ENCODE peak calls at places on chromosomes 13 and 19, in nine cellular contexts. One of them, this sample, is unnamed.

GRCh38 chr19:511101-511841 is 4.0 kb downstream of the TPGS1 start:
- DNase-seq in CD4-positive, alpha-beta T cell: peak
- DNase-seq in stimulated activated CD8-positive, alpha-beta memory T cell treated with anti-CD3 and anti-CD28 coated beads, Interleukin-4, amount 100 ng/mL, for 1 hour: peak
- DNase-seq in type B pancreatic cell: no peak
- DNase-seq in stimulated activated CD4-positive, alpha-beta T cell treated with anti-CD3 and anti-CD28 coated beads, TNF-alpha, amount 100 ng/mL, for 1 hour: peak
- DNase-seq in stimulated activated effector memory CD8-positive, alpha-beta T cell treated with anti-CD3 and anti-CD28 coated beads, Interleukin-12 subunit alpha, Interleukin-12 subunit beta, amount 100 ng/mL, for 72 hours: peak
- DNase-seq in mucosa of gallbladder: peak
- DNase-seq in AG09319: no peak
- DNase-seq in substantia nigra: no peak
- DNase-seq in this sample: no peak

GRCh38 chr13:26855921-26856320 is 95.3 kb upstream of the GPR12 start:
- DNase-seq in CD4-positive, alpha-beta T cell: no peak
- DNase-seq in stimulated activated effector memory CD8-positive, alpha-beta T cell treated with anti-CD3 and anti-CD28 coated beads, Interleukin-12 subunit alpha, Interleukin-12 subunit beta, amount 100 ng/mL, for 72 hours: no peak
- DNase-seq in type B pancreatic cell: no peak
- DNase-seq in stimulated activated CD8-positive, alpha-beta memory T cell treated with anti-CD3 and anti-CD28 coated beads, Interleukin-4, amount 100 ng/mL, for 1 hour: no peak
- DNase-seq in stimulated activated CD4-positive, alpha-beta T cell treated with anti-CD3 and anti-CD28 coated beads, TNF-alpha, amount 100 ng/mL, for 1 hour: no peak
- DNase-seq in substantia nigra: peak
- DNase-seq in mucosa of gallbladder: no peak
- DNase-seq in AG09319: no peak
- DNase-seq in this sample: no peak

GRCh38 chr19:23460656-23461055 is 65.4 kb upstream of the ZNF91 start:
- DNase-seq in stimulated activated CD4-positive, alpha-beta T cell treated with anti-CD3 and anti-CD28 coated beads, TNF-alpha, amount 100 ng/mL, for 1 hour: no peak
- DNase-seq in stimulated activated effector memory CD8-positive, alpha-beta T cell treated with anti-CD3 and anti-CD28 coated beads, Interleukin-12 subunit alpha, Interleukin-12 subunit beta, amount 100 ng/mL, for 72 hours: no peak
- DNase-seq in substantia nigra: no peak
- DNase-seq in stimulated activated CD8-positive, alpha-beta memory T cell treated with anti-CD3 and anti-CD28 coated beads, Interleukin-4, amount 100 ng/mL, for 1 hour: no peak
- DNase-seq in AG09319: no peak
- DNase-seq in type B pancreatic cell: no peak
- DNase-seq in CD4-positive, alpha-beta T cell: no peak
- DNase-seq in mucosa of gallbladder: no peak
- DNase-seq in this sample: no peak

GRCh38 chr19:50537769-50538230 is 24.1 kb upstream of the ASPDH start:
- DNase-seq in stimulated activated effector memory CD8-positive, alpha-beta T cell treated with anti-CD3 and anti-CD28 coated beads, Interleukin-12 subunit alpha, Interleukin-12 subunit beta, amount 100 ng/mL, for 72 hours: peak
- DNase-seq in substantia nigra: peak
- DNase-seq in stimulated activated CD8-positive, alpha-beta memory T cell treated with anti-CD3 and anti-CD28 coated beads, Interleukin-4, amount 100 ng/mL, for 1 hour: peak
- DNase-seq in mucosa of gallbladder: peak
- DNase-seq in CD4-positive, alpha-beta T cell: peak
- DNase-seq in type B pancreatic cell: peak
- DNase-seq in stimulated activated CD4-positive, alpha-beta T cell treated with anti-CD3 and anti-CD28 coated beads, TNF-alpha, amount 100 ng/mL, for 1 hour: no peak
- DNase-seq in AG09319: peak
- DNase-seq in this sample: no peak

GRCh38 chr13:98228661-98229349 is 51.7 kb upstream of the RNF113B start:
- DNase-seq in stimulated activated CD8-positive, alpha-beta memory T cell treated with anti-CD3 and anti-CD28 coated beads, Interleukin-4, amount 100 ng/mL, for 1 hour: no peak
- DNase-seq in mucosa of gallbladder: no peak
- DNase-seq in AG09319: peak
- DNase-seq in type B pancreatic cell: no peak
- DNase-seq in stimulated activated effector memory CD8-positive, alpha-beta T cell treated with anti-CD3 and anti-CD28 coated beads, Interleukin-12 subunit alpha, Interleukin-12 subunit beta, amount 100 ng/mL, for 72 hours: no peak
- DNase-seq in substantia nigra: no peak
- DNase-seq in stimulated activated CD4-positive, alpha-beta T cell treated with anti-CD3 and anti-CD28 coated beads, TNF-alpha, amount 100 ng/mL, for 1 hour: no peak
- DNase-seq in CD4-positive, alpha-beta T cell: no peak
- DNase-seq in this sample: no peak

GRCh38 chr19:38319421-38320258 is at the start of gene KCNK6:
- DNase-seq in mucosa of gallbladder: peak
- DNase-seq in substantia nigra: peak
- DNase-seq in CD4-positive, alpha-beta T cell: peak
- DNase-seq in stimulated activated effector memory CD8-positive, alpha-beta T cell treated with anti-CD3 and anti-CD28 coated beads, Interleukin-12 subunit alpha, Interleukin-12 subunit beta, amount 100 ng/mL, for 72 hours: peak
- DNase-seq in AG09319: no peak
- DNase-seq in stimulated activated CD8-positive, alpha-beta memory T cell treated with anti-CD3 and anti-CD28 coated beads, Interleukin-4, amount 100 ng/mL, for 1 hour: no peak
- DNase-seq in stimulated activated CD4-positive, alpha-beta T cell treated with anti-CD3 and anti-CD28 coated beads, TNF-alpha, amount 100 ng/mL, for 1 hour: no peak
- DNase-seq in type B pancreatic cell: no peak
- DNase-seq in this sample: no peak

GRCh38 chr13:24893863-24894262 is 129.9 kb downstream of the RNF17 start:
- DNase-seq in stimulated activated CD4-positive, alpha-beta T cell treated with anti-CD3 and anti-CD28 coated beads, TNF-alpha, amount 100 ng/mL, for 1 hour: no peak
- DNase-seq in substantia nigra: no peak
- DNase-seq in stimulated activated CD8-positive, alpha-beta memory T cell treated with anti-CD3 and anti-CD28 coated beads, Interleukin-4, amount 100 ng/mL, for 1 hour: no peak
- DNase-seq in CD4-positive, alpha-beta T cell: no peak
- DNase-seq in mucosa of gallbladder: no peak
- DNase-seq in stimulated activated effector memory CD8-positive, alpha-beta T cell treated with anti-CD3 and anti-CD28 coated beads, Interleukin-12 subunit alpha, Interleukin-12 subunit beta, amount 100 ng/mL, for 72 hours: no peak
- DNase-seq in type B pancreatic cell: no peak
- DNase-seq in AG09319: no peak
- DNase-seq in this sample: no peak

GRCh38 chr13:97798836-97799235 is 154.6 kb upstream of the IPO5 start:
- DNase-seq in stimulated activated CD4-positive, alpha-beta T cell treated with anti-CD3 and anti-CD28 coated beads, TNF-alpha, amount 100 ng/mL, for 1 hour: no peak
- DNase-seq in stimulated activated effector memory CD8-positive, alpha-beta T cell treated with anti-CD3 and anti-CD28 coated beads, Interleukin-12 subunit alpha, Interleukin-12 subunit beta, amount 100 ng/mL, for 72 hours: no peak
- DNase-seq in type B pancreatic cell: no peak
- DNase-seq in substantia nigra: no peak
- DNase-seq in CD4-positive, alpha-beta T cell: no peak
- DNase-seq in AG09319: no peak
- DNase-seq in stimulated activated CD8-positive, alpha-beta memory T cell treated with anti-CD3 and anti-CD28 coated beads, Interleukin-4, amount 100 ng/mL, for 1 hour: no peak
- DNase-seq in mucosa of gallbladder: no peak
- DNase-seq in this sample: no peak

GRCh38 chr13:51235756-51236564 is 13.8 kb downstream of the FAM124A start:
- DNase-seq in AG09319: no peak
- DNase-seq in stimulated activated effector memory CD8-positive, alpha-beta T cell treated with anti-CD3 and anti-CD28 coated beads, Interleukin-12 subunit alpha, Interleukin-12 subunit beta, amount 100 ng/mL, for 72 hours: no peak
- DNase-seq in CD4-positive, alpha-beta T cell: no peak
- DNase-seq in type B pancreatic cell: no peak
- DNase-seq in mucosa of gallbladder: no peak
- DNase-seq in stimulated activated CD4-positive, alpha-beta T cell treated with anti-CD3 and anti-CD28 coated beads, TNF-alpha, amount 100 ng/mL, for 1 hour: no peak
- DNase-seq in substantia nigra: no peak
- DNase-seq in stimulated activated CD8-positive, alpha-beta memory T cell treated with anti-CD3 and anti-CD28 coated beads, Interleukin-4, amount 100 ng/mL, for 1 hour: no peak
- DNase-seq in this sample: no peak

GRCh38 chr13:100528820-100529219 is 59.8 kb downstream of the GGACT start:
- DNase-seq in substantia nigra: no peak
- DNase-seq in stimulated activated effector memory CD8-positive, alpha-beta T cell treated with anti-CD3 and anti-CD28 coated beads, Interleukin-12 subunit alpha, Interleukin-12 subunit beta, amount 100 ng/mL, for 72 hours: no peak
- DNase-seq in type B pancreatic cell: peak
- DNase-seq in AG09319: no peak
- DNase-seq in stimulated activated CD8-positive, alpha-beta memory T cell treated with anti-CD3 and anti-CD28 coated beads, Interleukin-4, amount 100 ng/mL, for 1 hour: no peak
- DNase-seq in CD4-positive, alpha-beta T cell: no peak
- DNase-seq in stimulated activated CD4-positive, alpha-beta T cell treated with anti-CD3 and anti-CD28 coated beads, TNF-alpha, amount 100 ng/mL, for 1 hour: no peak
- DNase-seq in mucosa of gallbladder: no peak
- DNase-seq in this sample: no peak

GRCh38 chr13:113410472-113411201 is 42.7 kb downstream of the ADPRHL1 start:
- DNase-seq in mucosa of gallbladder: peak
- DNase-seq in CD4-positive, alpha-beta T cell: no peak
- DNase-seq in type B pancreatic cell: no peak
- DNase-seq in AG09319: peak
- DNase-seq in stimulated activated effector memory CD8-positive, alpha-beta T cell treated with anti-CD3 and anti-CD28 coated beads, Interleukin-12 subunit alpha, Interleukin-12 subunit beta, amount 100 ng/mL, for 72 hours: no peak
- DNase-seq in stimulated activated CD8-positive, alpha-beta memory T cell treated with anti-CD3 and anti-CD28 coated beads, Interleukin-4, amount 100 ng/mL, for 1 hour: no peak
- DNase-seq in stimulated activated CD4-positive, alpha-beta T cell treated with anti-CD3 and anti-CD28 coated beads, TNF-alpha, amount 100 ng/mL, for 1 hour: no peak
- DNase-seq in substantia nigra: no peak
- DNase-seq in this sample: no peak